ENCODE peak calls at places on chromosome 18, in eight cellular contexts. P, F, T, H, D, R, I and O are unnamed samples.
A peak's percentile ranks its signal among the peaks of the same experiment; 100 is the strongest.

GRCh38 chr18:13608791-13609552 is 117.4 kb downstream of the FAM210A start:
- DNase-seq in P (no peak), F (peak; percentile 38), T (no peak), H (no peak), D (no peak), R (no peak), I (no peak), O (no peak)

GRCh38 chr18:3753116-3753515 is 303.1 kb downstream of the TGIF1 start:
- DNase-seq in P (no peak), F (no peak), T (no peak), H (no peak), D (no peak), R (no peak), I (no peak), O (no peak)

GRCh38 chr18:55982992-55983391 is 395.0 kb upstream of the TCF4 start:
- DNase-seq in P (no peak), F (no peak), T (no peak), H (no peak), D (peak; percentile 18), R (no peak), I (no peak), O (peak; percentile 18)

GRCh38 chr18:59921384-59921891 is 21.6 kb downstream of the PMAIP1 start:
- DNase-seq in P (no peak), F (no peak), T (no peak), H (no peak), D (no peak), R (no peak), I (no peak), O (no peak)

GRCh38 chr18:44096016-44096415 is 584.7 kb upstream of the SETBP1 start:
- DNase-seq in P (no peak), F (no peak), T (no peak), H (no peak), D (no peak), R (no peak), I (no peak), O (no peak)

GRCh38 chr18:53755914-53756606 is 468.4 kb downstream of the MBD2 start:
- DNase-seq in P (no peak), F (no peak), T (no peak), H (no peak), D (no peak), R (no peak), I (no peak), O (no peak)

GRCh38 chr18:56128153-56128791 is 510.1 kb downstream of the TXNL1 start:
- DNase-seq in P (no peak), F (no peak), T (no peak), H (no peak), D (no peak), R (no peak), I (no peak), O (no peak)

GRCh38 chr18:25658476-25658875 is 306.5 kb upstream of the ZNF521 start:
- DNase-seq in P (no peak), F (no peak), T (no peak), H (no peak), D (no peak), R (no peak), I (no peak), O (no peak)

GRCh38 chr18:6920099-6920955 is 190.8 kb downstream of the ARHGAP28 start:
- DNase-seq in P (peak; percentile 42), F (peak; percentile 29), T (peak; percentile 80), H (peak; percentile 27), D (peak; percentile 40), R (no peak), I (peak; percentile 44), O (peak; percentile 29)

GRCh38 chr18:28342231-28342630 is 165.3 kb upstream of the CDH2 start:
- DNase-seq in P (no peak), F (no peak), T (no peak), H (no peak), D (no peak), R (no peak), I (no peak), O (no peak)

GRCh38 chr18:50441518-50441917 is 66.7 kb downstream of the SKA1 start:
- DNase-seq in P (no peak), F (no peak), T (no peak), H (no peak), D (no peak), R (no peak), I (no peak), O (no peak)

GRCh38 chr18:55000529-55000928 is 41.3 kb upstream of the CCDC68 start:
- DNase-seq in P (no peak), F (no peak), T (no peak), H (no peak), D (no peak), R (no peak), I (no peak), O (no peak)

GRCh38 chr18:11052800-11053199 is 96.6 kb downstream of the PIEZO2 start:
- DNase-seq in P (no peak), F (no peak), T (no peak), H (no peak), D (no peak), R (no peak), I (no peak), O (no peak)

GRCh38 chr18:63579643-63580042 is 7.5 kb upstream of the SERPINB13 start:
- DNase-seq in P (no peak), F (no peak), T (no peak), H (no peak), D (no peak), R (no peak), I (no peak), O (no peak)

GRCh38 chr18:23614413-23614812 is 28.1 kb upstream of the NPC1 start:
- DNase-seq in P (no peak), F (no peak), T (no peak), H (no peak), D (no peak), R (no peak), I (no peak), O (no peak)

GRCh38 chr18:13813271-13813849 is 10.6 kb upstream of the MC5R start:
- DNase-seq in P (peak; percentile 23), F (peak; percentile 64), T (peak; percentile 72), H (peak; percentile 45), D (peak; percentile 37), R (peak; percentile 47), I (peak; percentile 36), O (peak; percentile 45)

DNA sequence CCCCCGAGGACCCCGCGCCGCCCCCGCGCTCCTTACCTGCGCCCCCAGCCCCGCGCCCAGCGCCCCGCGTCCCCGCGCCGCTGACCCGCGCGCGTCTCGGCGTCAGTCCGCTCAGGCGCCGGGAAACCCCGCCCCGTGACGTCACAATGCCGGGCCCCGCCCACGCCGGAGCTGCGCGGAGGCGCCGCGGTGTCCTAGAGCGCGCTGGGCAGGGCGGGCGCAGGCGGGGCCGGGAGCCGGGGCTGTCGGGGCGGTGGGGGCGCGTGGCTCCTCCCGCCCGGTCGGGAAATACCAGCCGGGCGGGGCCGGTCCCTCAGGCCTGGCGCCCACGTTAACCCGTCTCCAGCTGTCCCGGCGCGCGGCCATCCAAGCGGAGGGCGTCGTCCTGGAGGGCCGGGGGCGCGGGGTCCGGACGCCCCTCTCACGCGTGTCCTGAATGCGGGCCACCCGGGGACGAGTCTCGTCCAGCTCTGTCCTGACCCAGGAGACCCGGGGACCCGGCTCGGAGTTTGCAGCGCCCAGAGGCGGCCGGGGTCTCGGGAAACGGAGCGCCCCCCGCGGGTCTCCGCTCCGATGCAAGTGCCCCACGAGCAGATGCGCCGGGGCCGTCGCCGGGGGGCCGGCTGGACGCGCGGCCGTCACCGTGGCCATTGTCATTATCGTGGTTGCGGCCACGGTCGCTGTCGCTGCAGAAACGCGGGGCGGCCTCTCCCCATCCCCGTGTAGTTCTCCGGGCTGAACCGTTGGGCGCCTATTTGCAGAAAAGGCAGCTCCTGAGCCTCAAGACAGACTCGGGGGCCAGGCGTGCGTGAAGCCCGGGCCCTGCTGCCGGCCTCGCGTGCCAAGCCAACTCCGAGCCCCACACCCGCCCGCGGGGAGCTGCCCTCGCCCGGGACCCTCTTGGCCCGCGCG is at the start of gene SLC66A2:
- DNase-seq in P (peak; percentile 89), F (peak; percentile 72), T (peak; percentile 93), H (peak; percentile 86), D (peak; percentile 78), R (peak; percentile 95), I (peak; percentile 40), O (peak; percentile 85)
- TF ChIP-seq CTCF in P (no peak), F (peak; percentile 23), T (no peak), H (no peak), D (peak; percentile 24), R (no peak), I (peak; percentile 4), O (no peak)

DNA sequence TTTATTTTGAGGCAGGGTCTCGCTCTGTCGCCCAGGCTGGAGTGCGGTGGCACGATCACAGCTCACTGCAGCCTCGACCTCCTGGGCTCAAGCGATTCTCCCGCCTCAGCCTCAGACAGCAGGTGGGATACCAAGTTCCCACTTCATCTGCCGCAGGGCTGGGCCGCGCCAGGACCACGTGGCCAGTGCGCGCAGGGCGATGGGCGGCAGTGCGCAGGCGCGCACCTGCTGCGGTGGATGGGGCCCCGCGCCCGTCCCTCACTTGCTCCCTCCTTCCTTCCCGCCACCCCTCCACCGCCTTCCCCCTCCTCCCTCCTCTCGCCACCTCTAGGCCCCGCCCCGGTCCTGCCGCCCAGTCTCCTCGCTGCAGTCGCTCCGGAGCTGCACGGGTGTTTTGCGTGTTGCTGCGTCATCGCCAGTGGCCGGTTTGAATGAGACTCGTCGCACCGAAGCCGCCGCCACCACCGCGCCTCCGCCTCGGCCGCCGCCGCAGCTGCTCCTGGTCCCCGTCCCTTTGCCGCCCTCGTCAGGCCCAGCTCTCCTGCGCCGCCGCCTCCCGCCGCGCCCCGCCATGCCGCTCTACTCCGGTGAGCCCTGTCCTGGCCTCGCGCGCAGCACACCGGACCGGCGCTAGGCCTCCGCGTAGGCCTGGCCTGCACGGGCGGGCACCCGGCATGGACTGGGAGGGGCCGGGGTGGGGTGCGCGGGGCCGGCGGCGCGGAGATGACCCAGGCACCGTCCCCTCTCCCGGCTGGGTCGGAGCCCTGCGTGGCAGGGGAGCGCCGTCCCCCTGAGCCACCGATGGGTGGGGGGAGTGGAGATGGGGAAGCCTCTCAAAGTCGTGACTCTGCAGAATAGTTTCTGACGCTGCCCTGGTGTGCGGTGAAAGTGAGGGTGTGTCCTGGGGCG is at the start of gene USP14:
- DNase-seq in P (peak; percentile 96), F (peak; percentile 97), T (peak; percentile 94), H (peak; percentile 98), D (peak; percentile 95), R (peak; percentile 96), I (peak; percentile 91), O (peak; percentile 93)
- TF ChIP-seq CTCF in P (no peak), F (peak; percentile 15), T (no peak), H (no peak), D (peak; percentile 7), R (no peak), I (no peak), O (no peak)

DNA sequence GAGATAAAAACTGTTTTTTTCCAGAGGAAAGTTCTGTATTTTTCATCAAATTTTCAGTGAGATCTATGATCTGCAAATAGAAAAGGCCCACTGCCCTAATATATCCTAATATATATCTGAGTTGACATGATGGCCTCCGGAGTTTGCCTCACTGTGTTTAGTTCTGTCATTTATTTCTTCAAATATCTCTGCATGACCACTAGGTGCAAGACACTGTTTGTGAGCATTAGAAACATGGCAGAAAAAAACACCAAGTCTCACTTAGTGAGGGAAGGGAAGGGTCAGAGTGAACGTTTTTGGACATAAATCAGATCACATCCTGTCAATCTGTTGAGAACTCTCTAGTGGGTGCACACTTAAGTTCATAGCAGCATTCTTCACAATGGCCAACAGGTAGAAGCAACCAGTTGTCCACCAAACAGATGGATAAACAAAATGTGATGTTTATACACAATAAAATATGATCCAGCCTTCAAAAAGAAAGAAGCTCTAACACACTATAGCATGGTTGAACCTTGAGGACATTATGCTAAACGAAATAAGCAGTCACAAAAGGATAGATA is 53.4 kb downstream of the SPIRE1 start:
- DNase-seq in P (no peak), F (no peak), T (no peak), H (no peak), D (no peak), R (no peak), I (no peak), O (no peak)
- TF ChIP-seq CTCF in P (no peak), F (peak; percentile 39), T (peak; percentile 22), H (no peak), D (peak; percentile 63), R (no peak), I (no peak), O (no peak)

GRCh38 chr18:5456577-5457466 is 87.0 kb downstream of the EPB41L3 start:
- DNase-seq in P (no peak), F (peak; percentile 11), T (peak; percentile 32), H (peak; percentile 23), D (peak; percentile 7), R (no peak), I (no peak), O (no peak)
- TF ChIP-seq CTCF in P (peak; percentile 25), F (peak; percentile 65), T (peak; percentile 50), H (peak; percentile 67), D (peak; percentile 54), R (peak; percentile 59), I (peak; percentile 55), O (peak; percentile 13)